ENCODE peak calls at places on chromosomes 5 and 9, in seven cellular contexts. K is esophagus squamous epithelium, U is pancreas, M is IMR-90, A is HCT116, J is neural crest cell, C is body of pancreas. D is an unnamed sample.

GRCh38 chr5:66945389-66946349 is 250.9 kb downstream of the CD180 start:
- DNase-seq in U (no peak), K (no peak), C (no peak), A (no peak), J (no peak), M (peak; percentile 24), D (no peak)

GRCh38 chr9:137725598-137725997 is 106.8 kb downstream of the EHMT1 start:
- DNase-seq in A (no peak), J (no peak), C (no peak), M (no peak), K (no peak), U (no peak), D (no peak)

GRCh38 chr5:1555011-1555807 is 31.4 kb upstream of the LPCAT1 start:
- DNase-seq in M (peak; percentile 19), A (peak; percentile 19), K (no peak), C (peak; percentile 48), J (no peak), U (peak; percentile 53), D (peak; percentile 40)

GRCh38 chr5:132050136-132050535 is 10.3 kb upstream of the IL3 start:
- DNase-seq in U (no peak), J (no peak), A (no peak), C (no peak), M (no peak), K (no peak), D (no peak)

GRCh38 chr9:136831002-136831719 is 11.1 kb upstream of the AJM1 start:
- DNase-seq in J (no peak), M (no peak), A (no peak), C (peak; percentile 10), K (no peak), U (no peak), D (no peak)

GRCh38 chr5:32522429-32523143 is 62.8 kb upstream of the SUB1 start:
- DNase-seq in K (no peak), A (no peak), U (no peak), J (no peak), C (no peak), M (peak; percentile 84), D (no peak)

GRCh38 chr9:98117984-98118639 is 910 bp downstream of the TRIM14 start:
- DNase-seq in U (peak; percentile 48), A (peak; percentile 24), M (peak; percentile 28), K (no peak), J (no peak), C (peak; percentile 54), D (no peak)

GRCh38 chr5:66209350-66209749 is 65.2 kb downstream of the SREK1 start:
- DNase-seq in J (no peak), U (no peak), M (no peak), C (no peak), A (peak; percentile 75), K (no peak), D (no peak)

GRCh38 chr5:39531299-39531698 is 106.5 kb upstream of the DAB2 start:
- DNase-seq in C (no peak), U (no peak), K (no peak), J (no peak), M (no peak), A (no peak), D (no peak)

GRCh38 chr5:158119852-158120708 is 261.1 kb upstream of the CLINT1 start:
- DNase-seq in A (no peak), K (no peak), J (no peak), M (peak; percentile 13), C (no peak), U (no peak), D (peak; percentile 55)

GRCh38 chr5:12934722-12935121 is 1009.8 kb downstream of the DNAH5 start:
- DNase-seq in U (no peak), M (no peak), A (no peak), C (no peak), K (no peak), J (no peak), D (no peak)

GRCh38 chr5:87949665-87950640 is 318.7 kb downstream of the TMEM161B start:
- DNase-seq in A (no peak), K (no peak), U (no peak), C (no peak), J (no peak), M (no peak), D (no peak)

GRCh38 chr5:53425598-53426516 is 54.6 kb upstream of the FST start:
- DNase-seq in U (no peak), K (no peak), M (no peak), J (peak; percentile 58), C (peak; percentile 16), A (peak; percentile 45), D (no peak)

GRCh38 chr5:156920861-156921431 is 42.1 kb downstream of the TIMD4 start:
- DNase-seq in C (no peak), M (no peak), K (no peak), J (no peak), A (no peak), U (no peak), D (no peak)

GRCh38 chr9:86112057-86112456 is 12.7 kb upstream of the GOLM1 start:
- DNase-seq in U (no peak), C (no peak), A (no peak), J (no peak), M (no peak), K (no peak), D (no peak)

GRCh38 chr9:86187121-86187520 is 72.3 kb downstream of the C9orf153 start:
- DNase-seq in J (no peak), U (no peak), A (no peak), K (no peak), C (no peak), M (no peak), D (no peak)

GRCh38 chr5:145204741-145205140 is 630.4 kb downstream of the PRELID2 start:
- DNase-seq in C (peak; percentile 20), U (no peak), M (no peak), K (no peak), J (no peak), A (no peak), D (no peak)

DNA sequence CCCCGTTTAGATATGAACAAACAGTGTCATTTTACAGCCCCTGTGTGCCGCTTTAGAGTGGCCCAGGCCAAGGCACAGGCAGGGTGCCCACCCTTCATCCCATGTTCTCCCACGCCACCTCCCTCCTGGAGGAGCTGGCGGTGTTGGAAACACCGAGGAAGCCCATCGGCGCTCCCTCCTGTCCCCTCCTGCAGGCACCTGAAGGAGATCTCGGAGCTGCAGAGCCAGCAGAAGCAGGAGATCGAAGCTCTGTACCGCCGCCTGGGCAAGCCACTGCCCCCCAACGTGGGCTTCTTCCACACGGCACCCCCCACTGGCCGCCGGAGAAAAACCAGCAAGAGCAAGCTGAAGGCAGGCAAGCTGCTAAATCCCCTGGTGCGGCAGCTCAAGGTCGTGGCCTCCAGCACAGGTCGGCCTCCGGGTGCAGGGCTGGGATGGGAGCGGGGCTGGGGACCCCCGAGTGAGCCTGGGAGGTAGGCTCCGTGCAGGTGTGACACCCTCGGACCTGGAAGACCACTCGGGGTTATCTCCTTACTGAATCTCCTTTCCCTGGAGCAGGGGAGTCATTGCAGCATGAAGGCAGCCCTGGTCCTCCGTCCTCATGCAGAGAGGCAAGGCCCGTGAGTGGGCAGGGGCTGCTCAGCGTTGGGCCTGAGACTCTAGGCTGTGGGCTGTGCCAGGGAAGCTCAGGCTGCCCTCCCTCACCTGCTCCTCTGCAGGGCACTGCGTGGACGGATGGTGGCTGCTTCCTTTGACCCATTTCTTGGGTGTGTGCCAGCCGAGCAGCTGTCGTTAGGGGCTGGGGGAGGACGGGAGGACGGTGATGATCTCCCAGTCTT is 113.9 kb downstream of the WNK2 start:
- DNase-seq in U (peak; percentile 18), A (no peak), J (no peak), K (no peak), M (no peak), C (peak; percentile 20), D (no peak)
- TF ChIP-seq CTCF in U (no peak), A (no peak), J (no peak), K (no peak), M (no peak), C (no peak), D (no peak)

GRCh38 chr5:127229185-127229889 is 61.3 kb upstream of the MEGF10 start:
- DNase-seq in K (no peak), M (peak; percentile 6), U (peak; percentile 54), J (peak; percentile 20), C (peak; percentile 47), A (no peak), D (no peak)
- TF ChIP-seq CTCF in K (no peak), M (peak; percentile 10), U (no peak), J (peak; percentile 40), C (peak; percentile 20), A (no peak), D (peak; percentile 23)

DNA sequence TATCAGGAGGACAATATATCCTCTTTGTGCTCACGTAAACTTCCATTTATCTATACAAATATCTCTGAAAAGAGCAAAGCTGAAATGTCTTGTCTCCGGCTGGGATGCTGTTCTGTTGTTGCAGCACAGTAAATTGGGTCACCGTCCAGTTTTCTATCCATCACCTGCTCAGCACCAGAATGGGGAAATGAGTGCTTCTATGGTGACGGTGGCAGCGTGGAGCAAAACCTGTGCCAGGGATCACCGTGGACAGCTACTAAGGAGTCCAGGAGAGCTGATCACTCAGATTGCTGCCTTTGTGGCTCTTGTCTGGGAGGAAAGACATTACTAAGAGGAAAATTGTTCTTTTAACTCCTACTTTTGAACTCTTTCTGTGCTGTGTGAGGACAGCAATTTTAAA is 531.6 kb downstream of the PSAT1 start:
- DNase-seq in J (no peak), M (no peak), K (no peak), C (no peak), U (no peak), A (no peak), D (no peak)
- TF ChIP-seq CTCF in J (no peak), M (no peak), K (no peak), C (no peak), U (no peak), A (no peak), D (no peak)

GRCh38 chr9:35791321-35791921 is at the start of gene NPR2:
- DNase-seq in C (no peak), M (peak; percentile 9), K (no peak), U (no peak), A (no peak), J (peak; percentile 23), D (no peak)

GRCh38 chr9:35793461-35793860 is 2.1 kb downstream of the NPR2 start:
- DNase-seq in A (no peak), U (no peak), K (no peak), M (no peak), C (no peak), J (no peak), D (no peak)

GRCh38 chr9:35792826-35793225 is 1.4 kb downstream of the NPR2 start:
- DNase-seq in M (no peak), C (no peak), J (no peak), K (no peak), U (no peak), A (no peak), D (no peak)

GRCh38 chr9:35790385-35791291 is 753 bp upstream of the NPR2 start:
- DNase-seq in A (no peak), J (peak; percentile 70), K (no peak), U (peak; percentile 47), M (peak; percentile 83), C (peak; percentile 73), D (peak; percentile 62)

DNA sequence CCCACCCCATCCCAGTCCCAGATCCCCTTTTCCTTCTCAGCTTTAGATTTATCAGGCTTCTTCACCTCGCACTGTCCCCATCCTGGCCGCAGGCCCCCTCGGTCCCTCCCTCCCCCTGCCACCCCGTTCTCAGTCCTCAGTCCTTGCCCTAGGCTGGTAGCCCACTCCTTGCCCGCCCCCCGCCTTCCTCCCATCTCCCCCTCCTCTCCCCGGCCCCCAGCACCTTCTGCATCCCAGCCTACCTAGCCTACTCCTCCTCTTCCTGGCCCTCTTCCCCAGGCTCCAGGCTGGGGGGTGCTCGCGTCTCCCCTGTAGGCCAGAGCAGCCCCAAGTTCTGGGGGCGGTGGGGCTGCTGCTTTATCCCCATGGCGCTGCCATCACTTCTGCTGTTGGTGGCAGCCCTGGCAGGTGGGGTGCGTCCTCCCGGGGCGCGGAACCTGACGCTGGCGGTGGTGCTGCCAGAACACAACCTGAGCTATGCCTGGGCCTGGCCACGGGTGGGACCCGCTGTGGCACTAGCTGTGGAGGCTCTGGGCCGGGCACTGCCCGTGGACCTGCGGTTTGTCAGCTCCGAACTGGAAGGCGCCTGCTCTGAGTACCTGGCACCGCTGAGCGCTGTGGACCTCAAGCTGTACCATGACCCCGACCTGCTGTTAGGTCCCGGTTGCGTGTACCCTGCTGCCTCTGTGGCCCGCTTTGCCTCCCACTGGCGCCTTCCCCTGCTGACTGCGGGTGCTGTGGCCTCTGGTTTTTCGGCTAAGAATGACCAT is 838 bp downstream of the NPR2 start:
- DNase-seq in C (no peak), K (no peak), J (no peak), A (no peak), U (no peak), M (no peak), D (no peak)
- TF ChIP-seq CTCF in C (no peak), K (no peak), J (no peak), A (no peak), U (no peak), M (no peak), D (no peak)